ENCODE peak calls at places on chromosomes 6 and 20, in seven cellular contexts. U is CD8-positive, alpha-beta T cell; K is uterus; P is transverse colon; E is tibial nerve; R is pancreas; D is prostate gland. V is an unnamed sample.

GRCh38 chr6:45422541-45423110 is 44.9 kb upstream of the SUPT3H start:
- DNase-seq in U (peak; percentile 32), K (peak; percentile 39), P (peak; percentile 47), E (no peak), R (peak; percentile 29), D (peak; percentile 41), V (no peak)

GRCh38 chr20:29689411-29690225 is 1567.8 kb upstream of the DEFB115 start:
- DNase-seq in U (no peak), K (no peak), P (no peak), E (no peak), R (peak; percentile 26), D (no peak), V (no peak)

GRCh38 chr6:70738028-70738427 is 70.3 kb downstream of the SMAP1 start:
- DNase-seq in U (no peak), K (no peak), P (no peak), E (no peak), R (no peak), D (no peak), V (no peak)

GRCh38 chr6:105669232-105669631 is 266.4 kb upstream of the PREP start:
- DNase-seq in U (no peak), K (no peak), P (no peak), E (no peak), R (no peak), D (no peak), V (no peak)

GRCh38 chr6:37473364-37474095 is 26.2 kb downstream of the CCDC167 start:
- DNase-seq in U (no peak), K (no peak), P (no peak), E (no peak), R (peak; percentile 45), D (peak; percentile 87), V (peak; percentile 65)

GRCh38 chr20:49579874-49580817 is 12.2 kb upstream of the PTGIS start:
- DNase-seq in U (no peak), K (peak; percentile 81), P (no peak), E (no peak), R (no peak), D (no peak), V (no peak)

GRCh38 chr6:147382945-147383554 is 125.4 kb upstream of the SAMD5 start:
- DNase-seq in U (no peak), K (no peak), P (no peak), E (no peak), R (no peak), D (no peak), V (peak; percentile 7)

GRCh38 chr6:36757206-36757605 is 59.6 kb downstream of the RAB44 start:
- DNase-seq in U (no peak), K (no peak), P (peak; percentile 58), E (no peak), R (no peak), D (no peak), V (no peak)

GRCh38 chr6:159038914-159039884 is 5.6 kb downstream of the TAGAP start:
- DNase-seq in U (no peak), K (no peak), P (no peak), E (no peak), R (no peak), D (no peak), V (peak; percentile 89)

GRCh38 chr20:54624701-54625472 is 149.5 kb downstream of the DOK5 start:
- DNase-seq in U (no peak), K (no peak), P (no peak), E (no peak), R (no peak), D (no peak), V (no peak)

GRCh38 chr20:17966432-17967312 is 1.9 kb downstream of the SNX5 start:
- DNase-seq in U (no peak), K (no peak), P (no peak), E (no peak), R (no peak), D (no peak), V (no peak)

GRCh38 chr6:107538856-107539387 is 49.0 kb downstream of the SOBP start:
- DNase-seq in U (no peak), K (no peak), P (no peak), E (no peak), R (no peak), D (no peak), V (no peak)

GRCh38 chr20:21090112-21090737 is 15.9 kb downstream of the LINC00237 start:
- DNase-seq in U (no peak), K (no peak), P (no peak), E (no peak), R (no peak), D (no peak), V (no peak)

GRCh38 chr6:73969982-73970960 is 274.3 kb downstream of the CD109 start:
- DNase-seq in U (no peak), K (no peak), P (no peak), E (no peak), R (no peak), D (no peak), V (no peak)

GRCh38 chr6:109373762-109374161 is 8.5 kb downstream of the CD164 start:
- DNase-seq in U (no peak), K (no peak), P (no peak), E (no peak), R (no peak), D (no peak), V (no peak)

GRCh38 chr6:109374493-109374892 is 7.8 kb downstream of the CD164 start:
- DNase-seq in U (no peak), K (no peak), P (no peak), E (no peak), R (no peak), D (no peak), V (no peak)

GRCh38 chr6:109372070-109372585 is 10.1 kb downstream of the CD164 start:
- DNase-seq in U (no peak), K (no peak), P (no peak), E (no peak), R (no peak), D (no peak), V (no peak)

GRCh38 chr6:109370792-109371191 is 11.5 kb downstream of the CD164 start:
- DNase-seq in U (no peak), K (no peak), P (no peak), E (no peak), R (no peak), D (no peak), V (no peak)

DNA sequence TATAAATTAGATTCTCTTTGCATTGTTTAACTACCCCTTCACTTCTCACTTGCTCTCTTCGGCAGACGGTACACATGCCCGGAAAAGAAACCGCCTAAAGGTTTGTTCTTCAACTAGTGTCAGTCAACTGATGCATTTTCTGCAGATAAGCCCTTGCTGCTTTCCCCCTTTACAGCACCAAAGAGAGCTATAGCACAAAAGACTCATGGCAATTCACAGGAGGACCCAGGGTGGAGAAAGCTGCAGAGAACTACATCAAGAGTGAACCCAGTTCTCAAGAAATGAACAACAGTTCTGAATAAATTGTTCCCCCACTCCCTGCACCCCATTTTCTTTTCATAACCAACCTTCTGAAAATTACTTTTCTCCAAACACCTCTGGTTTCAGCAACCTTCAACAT is 8.9 kb downstream of the CD164 start:
- DNase-seq in U (no peak), K (no peak), P (no peak), E (no peak), R (no peak), D (no peak), V (no peak)
- H3K27ac ChIP-seq in U (no peak overlapping the region), K (no peak overlapping the region), P (no peak overlapping the region), E (no peak overlapping the region), R (no peak overlapping the region), D (no peak overlapping the region), V (no peak overlapping the region)

GRCh38 chr20:24960302-24960801 is 11.3 kb downstream of the CST7 start:
- DNase-seq in U (no peak), K (no peak), P (no peak), E (no peak), R (peak; percentile 75), D (no peak), V (no peak)
- H3K4me1 ChIP-seq in U (peaks cover 48% of the 10 kb centered on the region), K (no peaks in the 10 kb centered on the region), P (no peaks in the 10 kb centered on the region), E (no peaks in the 10 kb centered on the region), R (no peaks in the 10 kb centered on the region), D (no peaks in the 10 kb centered on the region), V (no peaks in the 10 kb centered on the region)

GRCh38 chr20:4109307-4109564 is 93.9 kb upstream of the RNF24 start:
- DNase-seq in U (no peak), K (no peak), P (no peak), E (no peak), R (no peak), D (no peak), V (no peak)

GRCh38 chr20:4110885-4111284 is 95.5 kb upstream of the RNF24 start:
- DNase-seq in U (no peak), K (no peak), P (no peak), E (no peak), R (no peak), D (no peak), V (no peak)

GRCh38 chr20:4111440-4112411 is 96.4 kb upstream of the RNF24 start:
- DNase-seq in U (no peak), K (no peak), P (no peak), E (no peak), R (no peak), D (no peak), V (no peak)

GRCh38 chr20:4109587-4109986 is 94.2 kb upstream of the RNF24 start:
- DNase-seq in U (no peak), K (no peak), P (no peak), E (no peak), R (no peak), D (no peak), V (no peak)

GRCh38 chr20:4108495-4109306 is 93.3 kb upstream of the RNF24 start:
- DNase-seq in U (peak; percentile 26), K (peak; percentile 60), P (peak; percentile 63), E (no peak), R (peak; percentile 48), D (peak; percentile 71), V (no peak)
- TF ChIP-seq CTCF in U (peak; percentile 85), K (peak; percentile 97), P (peak; percentile 94), E (peak; percentile 91), R (peak; percentile 67), D (peak; percentile 96), V (peak; percentile 99)

DNA sequence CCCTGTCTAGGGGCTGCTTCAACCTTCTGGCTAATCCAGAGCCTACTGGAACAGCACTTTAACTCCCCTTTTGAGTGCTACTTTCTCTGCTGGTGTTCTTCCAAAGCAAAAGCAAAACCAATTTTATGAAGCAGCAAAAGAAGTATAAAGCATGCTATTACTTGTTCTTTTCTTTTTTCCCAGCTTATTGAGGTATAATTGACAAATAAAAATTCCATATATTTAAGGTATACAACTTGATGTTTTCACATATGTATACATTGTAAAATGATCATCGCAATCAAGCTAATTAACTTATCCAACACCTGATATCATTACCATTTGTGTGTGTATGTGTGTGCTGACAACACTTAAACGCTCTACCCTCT is 14.9 kb downstream of the ID4 start:
- DNase-seq in U (no peak), K (no peak), P (no peak), E (no peak), R (no peak), D (no peak), V (no peak)
- H3K27ac ChIP-seq in U (no peak overlapping the region), K (no peak overlapping the region), P (no peak overlapping the region), E (no peak overlapping the region), R (no peak overlapping the region), D (no peak overlapping the region), V (no peak overlapping the region)